ENCODE peak calls at places on chromosomes 11 and 22, in five cellular contexts. E, R, V, A and S are unnamed samples.

GRCh38 chr11:108241370-108242037 is 18.6 kb downstream of the ATM start:
- DNase-seq in E (no peak), R (no peak), A (no peak), V (peak), S (no peak)

GRCh38 chr11:104771782-104772181 is 126.5 kb downstream of the CASP12 start:
- DNase-seq in R (no peak), V (peak), A (no peak), E (no peak), S (no peak)

GRCh38 chr11:96339704-96340554 is 3.1 kb downstream of the MAML2 start:
- DNase-seq in R (no peak), A (no peak), E (no peak), V (peak), S (no peak)

GRCh38 chr11:63680842-63681207 is 475 bp upstream of the RTN3 start:
- DNase-seq in R (no peak), A (no peak), V (no peak), E (no peak), S (no peak)

GRCh38 chr11:132072044-132072879 is 701.8 kb downstream of the NTM start:
- DNase-seq in V (peak), E (peak), R (no peak), A (peak), S (peak)

GRCh38 chr11:17563248-17563647 is 16.2 kb downstream of the OTOG start:
- DNase-seq in R (no peak), A (no peak), E (peak), V (peak), S (no peak)

GRCh38 chr22:43478621-43479285 is 66.9 kb downstream of the MPPED1 start:
- DNase-seq in V (no peak), R (no peak), E (no peak), A (no peak), S (no peak)

GRCh38 chr11:65778431-65778900 is 2.3 kb downstream of the AP5B1 start:
- DNase-seq in E (no peak), R (no peak), A (no peak), V (no peak), S (no peak)

GRCh38 chr11:61950035-61950547 is at the start of gene BEST1:
- DNase-seq in R (no peak), E (peak), A (no peak), V (no peak), S (no peak)

GRCh38 chr22:47043835-47044721 is 281.6 kb downstream of the TBC1D22A start:
- DNase-seq in A (peak), V (peak), E (no peak), R (no peak), S (peak)

GRCh38 chr11:129392995-129393394 is 17.3 kb downstream of the BARX2 start:
- DNase-seq in R (no peak), V (no peak), E (no peak), A (no peak), S (no peak)

GRCh38 chr22:29768052-29768680 is 997 bp downstream of the UQCR10 start:
- DNase-seq in A (no peak), V (no peak), R (no peak), E (no peak), S (no peak)

GRCh38 chr11:69233761-69234136 is 60.2 kb upstream of the MYEOV start:
- DNase-seq in E (peak), V (no peak), A (no peak), R (no peak), S (no peak)

GRCh38 chr11:100445231-100445735 is 241.8 kb upstream of the ARHGAP42 start:
- DNase-seq in R (no peak), E (no peak), V (peak), A (no peak), S (peak)

GRCh38 chr22:22721681-22722309 is 77.4 kb downstream of the GGTLC2 start:
- DNase-seq in R (no peak), V (peak), A (peak), E (no peak), S (peak)

GRCh38 chr22:28594784-28595324 is 84.8 kb downstream of the TTC28 start:
- DNase-seq in E (no peak), A (no peak), R (peak), V (peak), S (peak)

GRCh38 chr11:111272420-111272819 is 25.9 kb upstream of the POU2AF3 start:
- DNase-seq in A (no peak), E (no peak), V (no peak), R (no peak), S (no peak)

GRCh38 chr11:62242021-62242420 is at the start of gene SCGB1D2:
- DNase-seq in E (no peak), V (no peak), R (no peak), A (no peak), S (peak)

GRCh38 chr11:113023228-113023627 is 62.0 kb downstream of the NCAM1 start:
- DNase-seq in E (no peak), A (no peak), V (no peak), R (no peak), S (no peak)

GRCh38 chr11:116694017-116694725 is 78.6 kb downstream of the BUD13 start:
- DNase-seq in R (no peak), V (no peak), A (no peak), E (no peak), S (no peak)

GRCh38 chr11:67605231-67606011 is 1.3 kb upstream of the NDUFV1 start:
- DNase-seq in V (no peak), R (no peak), E (no peak), A (no peak), S (no peak)

GRCh38 chr11:106061936-106062591 is 15.1 kb downstream of the KBTBD3 start:
- DNase-seq in R (no peak), E (no peak), A (no peak), V (no peak), S (no peak)

GRCh38 chr11:115126515-115127208 is 377.6 kb downstream of the CADM1 start:
- DNase-seq in R (no peak), A (no peak), V (no peak), E (no peak), S (no peak)

GRCh38 chr11:114163830-114164401 is 104.4 kb downstream of the ZBTB16 start:
- DNase-seq in A (peak), V (peak), R (no peak), E (no peak), S (no peak)

GRCh38 chr22:19738664-19739447 is 15.5 kb downstream of the GP1BB start:
- DNase-seq in A (no peak), R (no peak), E (no peak), V (no peak), S (no peak)

GRCh38 chr22:22485524-22485923 is 23.0 kb downstream of the ZNF280B start:
- DNase-seq in A (no peak), V (no peak), E (no peak), R (no peak), S (no peak)

GRCh38 chr22:36327922-36328551 is 59.7 kb downstream of the MYH9 start:
- DNase-seq in A (no peak), V (peak), E (no peak), R (no peak), S (no peak)

GRCh38 chr11:71207996-71208774 is 44.2 kb downstream of the SHANK2 start:
- DNase-seq in R (no peak), A (no peak), E (no peak), V (no peak), S (no peak)

GRCh38 chr11:46240371-46240770 is 37.1 kb upstream of the CREB3L1 start:
- DNase-seq in A (no peak), E (no peak), V (no peak), R (no peak), S (no peak)

GRCh38 chr11:69867076-69868002 is 48.1 kb upstream of the FGF3 start:
- DNase-seq in E (peak), V (peak), R (no peak), A (no peak), S (no peak)

GRCh38 chr22:45144928-45145327 is 18.8 kb upstream of the NUP50 start:
- DNase-seq in V (no peak), E (no peak), R (no peak), A (no peak), S (no peak)

GRCh38 chr11:66864924-66865697 is 8.2 kb downstream of the LRFN4 start:
- DNase-seq in E (no peak), R (no peak), A (no peak), V (no peak), S (no peak)

GRCh38 chr11:6606471-6607189 is 3.1 kb downstream of the ILK start:
- DNase-seq in E (peak), V (peak), R (no peak), A (peak), S (peak)

GRCh38 chr11:121467965-121468364 is 15.2 kb upstream of the SORL1-AS1 start:
- DNase-seq in R (peak), A (no peak), V (no peak), E (no peak), S (no peak)

GRCh38 chr22:25848954-25849353 is 107.0 kb downstream of the MYO18B start:
- DNase-seq in A (no peak), V (no peak), R (no peak), E (no peak), S (no peak)

GRCh38 chr11:1988174-1988573 is 9.5 kb downstream of the H19 start:
- DNase-seq in E (no peak), R (no peak), A (no peak), V (no peak), S (no peak)

GRCh38 chr11:99277281-99277680 is 256.5 kb downstream of the CNTN5 start:
- DNase-seq in V (no peak), A (no peak), R (no peak), E (no peak), S (no peak)

GRCh38 chr11:72814831-72815618 is 814 bp downstream of the ATG16L2 start:
- DNase-seq in V (peak), A (no peak), E (peak), R (peak), S (no peak)

GRCh38 chr11:94880216-94880615 is 93.1 kb downstream of the CWC15 start:
- DNase-seq in E (no peak), R (no peak), V (peak), A (no peak), S (no peak)

GRCh38 chr11:94879006-94879405 is 94.3 kb downstream of the CWC15 start:
- DNase-seq in E (no peak), A (no peak), R (no peak), V (no peak), S (no peak)

GRCh38 chr11:94876645-94877445 is 96.5 kb downstream of the CWC15 start:
- DNase-seq in E (peak), V (peak), R (no peak), A (peak), S (peak)

GRCh38 chr11:94876222-94876621 is 97.1 kb downstream of the CWC15 start:
- DNase-seq in A (no peak), V (no peak), E (no peak), R (no peak), S (no peak)

GRCh38 chr11:94877446-94878200 is 95.7 kb downstream of the CWC15 start:
- DNase-seq in E (no peak), V (no peak), R (no peak), A (no peak), S (no peak)
- H3K4me3 ChIP-seq in E (no peak), V (no peak), R (no peak), A (no peak), S (no peak)

GRCh38 chr11:95104916-95105315 is 15.3 kb downstream of the ENDOD1 start:
- DNase-seq in E (no peak), R (no peak), A (no peak), V (no peak), S (no peak)

GRCh38 chr11:95104121-95104830 is 14.6 kb downstream of the ENDOD1 start:
- DNase-seq in A (no peak), E (no peak), V (no peak), R (no peak), S (no peak)

GRCh38 chr11:95111923-95112540 is 22.4 kb downstream of the ENDOD1 start:
- DNase-seq in V (no peak), E (no peak), A (no peak), R (no peak), S (no peak)

GRCh38 chr11:95108159-95108611 is 18.5 kb downstream of the ENDOD1 start:
- DNase-seq in A (peak), R (no peak), E (no peak), V (peak), S (no peak)

DNA sequence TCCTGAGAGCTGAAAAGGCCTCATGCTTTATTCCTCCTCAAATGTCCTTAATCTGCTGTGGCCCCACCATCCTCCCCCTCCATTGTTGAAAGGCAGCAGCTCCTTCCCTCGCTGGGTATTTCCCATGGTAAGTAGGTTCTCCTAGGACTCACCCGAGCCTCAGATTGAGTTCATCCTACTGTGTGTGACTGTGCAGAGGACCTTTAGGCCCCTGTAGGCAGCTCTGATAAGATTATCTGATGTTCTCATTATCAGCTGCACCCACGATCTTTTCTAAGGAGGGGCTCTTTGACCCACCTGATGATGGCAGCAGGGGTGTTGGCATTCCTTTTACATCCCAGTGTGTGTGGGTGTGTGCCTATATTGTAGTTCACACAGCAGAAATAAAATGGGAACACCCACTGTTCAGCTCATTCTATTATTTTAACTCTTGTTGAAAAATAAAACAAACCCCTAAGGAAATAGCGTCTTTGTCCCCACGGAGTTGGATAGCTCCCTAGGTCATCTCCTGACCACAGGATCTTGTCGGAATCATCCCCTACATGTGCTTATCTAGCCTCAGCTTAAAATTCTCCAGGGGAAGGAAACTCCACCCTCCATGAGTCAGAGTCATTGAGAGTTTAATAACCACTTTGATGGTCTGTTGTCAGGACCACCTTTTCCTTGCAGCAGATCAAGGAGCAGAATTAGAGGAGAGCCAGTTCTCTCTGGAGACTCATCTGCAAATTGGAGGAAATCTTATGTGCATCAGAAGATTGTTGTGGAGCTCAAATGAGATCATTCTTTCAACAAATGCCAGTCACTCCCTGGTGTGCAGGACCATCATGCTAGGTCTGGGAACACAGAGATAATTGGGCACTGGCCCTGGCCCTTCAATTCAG is 19.3 kb downstream of the ENDOD1 start:
- DNase-seq in R (no peak), A (no peak), E (no peak), V (peak), S (no peak)
- H3K4me3 ChIP-seq in R (no peak), A (no peak), E (no peak), V (no peak), S (no peak)

DNA sequence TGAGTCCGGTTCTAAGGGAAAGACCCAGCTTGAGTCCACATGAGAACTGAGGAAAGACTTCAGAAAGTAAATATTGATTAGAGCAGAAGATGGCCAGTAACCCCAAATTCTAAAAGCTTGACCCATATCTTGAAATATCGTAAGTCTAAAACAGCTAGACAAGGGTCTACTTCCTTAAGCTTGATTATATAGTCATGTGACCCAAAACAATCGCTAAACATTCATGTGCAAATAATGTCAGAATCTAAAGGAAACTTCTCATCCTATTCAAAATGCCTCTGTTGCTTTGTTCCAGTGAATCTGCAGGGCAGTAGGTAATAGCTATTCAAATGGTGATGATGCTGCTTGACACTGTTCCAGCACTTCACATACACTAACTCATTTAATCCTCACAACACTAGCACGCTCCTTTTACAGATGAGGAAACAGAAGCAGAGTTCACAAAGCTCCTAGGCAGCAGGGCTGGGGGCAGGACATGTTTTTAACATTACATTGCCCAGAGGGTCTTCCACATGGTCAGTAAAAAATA is 52.6 kb downstream of the TCF20 start:
- DNase-seq in V (no peak), E (no peak), A (no peak), R (no peak), S (no peak)
- H3K4me3 ChIP-seq in V (no peak), E (no peak), A (no peak), R (peak), S (no peak)

GRCh38 chr11:76778874-76779273 is 4.3 kb upstream of the TSKU start:
- DNase-seq in V (no peak), E (no peak), R (no peak), A (no peak), S (no peak)

GRCh38 chr11:76782526-76783293 is 446 bp upstream of the TSKU start:
- DNase-seq in A (peak), E (peak), R (no peak), V (peak), S (no peak)

GRCh38 chr11:76781861-76782500 is 1.2 kb upstream of the TSKU start:
- DNase-seq in R (no peak), A (no peak), E (no peak), V (no peak), S (no peak)

GRCh38 chr11:76783294-76783900 is at the start of gene TSKU:
- DNase-seq in E (no peak), A (no peak), V (peak), R (no peak), S (no peak)

GRCh38 chr11:76781046-76781801 is 1.9 kb upstream of the TSKU start:
- DNase-seq in A (no peak), E (no peak), R (no peak), V (no peak), S (no peak)
- H3K4me3 ChIP-seq in A (no peak), E (no peak), R (no peak), V (no peak), S (no peak)